ENCODE peak calls at places on chromosomes 4 and X, in seven cellular contexts. D is OCI-LY7, T is A549, E is esophagus muscularis mucosa, A is upper lobe of right lung, U is endodermal cell, Z is kidney. X is an unnamed sample.
A peak's percentile ranks its signal among the peaks of the same experiment; 100 is the strongest.

GRCh38 chrX:74492720-74493201 is 71.5 kb downstream of the SLC16A2 start:
- DNase-seq in T (no peak), Z (no peak), E (no peak), U (peak; percentile 85), D (peak; percentile 0), A (no peak), X (peak; percentile 28)

GRCh38 chr4:137363496-137363895 is 168.8 kb downstream of the PCDH18 start:
- DNase-seq in D (no peak), T (no peak), Z (no peak), U (no peak), A (no peak), E (no peak), X (no peak)

GRCh38 chr4:166386491-166387367 is 513.7 kb downstream of the TLL1 start:
- DNase-seq in Z (no peak), A (no peak), U (no peak), D (no peak), T (no peak), E (no peak), X (no peak)

GRCh38 chrX:149002320-149002719 is 501.9 kb downstream of the AFF2 start:
- DNase-seq in E (no peak), Z (no peak), T (no peak), D (no peak), A (no peak), U (no peak), X (no peak)

GRCh38 chr4:15037923-15038541 is 35.8 kb downstream of the CPEB2 start:
- DNase-seq in D (no peak), E (no peak), T (no peak), Z (no peak), U (no peak), A (no peak), X (no peak)

GRCh38 chr4:113006632-113007031 is 42.8 kb upstream of the ANK2 start:
- DNase-seq in D (no peak), E (no peak), Z (no peak), U (no peak), T (no peak), A (no peak), X (no peak)

GRCh38 chrX:30643313-30643821 is 9.9 kb upstream of the GK start:
- DNase-seq in T (no peak), D (no peak), Z (no peak), A (no peak), U (no peak), E (no peak), X (no peak)

GRCh38 chrX:120271218-120271617 is 20.6 kb downstream of the ZBTB33 start:
- DNase-seq in T (no peak), Z (no peak), U (no peak), E (no peak), D (no peak), A (no peak), X (no peak)

GRCh38 chr4:6367313-6367945 is 97.8 kb downstream of the WFS1 start:
- DNase-seq in D (no peak), Z (peak; percentile 43), T (no peak), E (no peak), U (peak; percentile 93), A (no peak), X (no peak)

GRCh38 chr4:14850374-14851097 is 151.7 kb upstream of the CPEB2 start:
- DNase-seq in D (no peak), E (no peak), A (no peak), T (no peak), Z (no peak), U (no peak), X (no peak)

GRCh38 chr4:84697615-84698201 is 114.8 kb downstream of the CDS1 start:
- DNase-seq in U (no peak), A (no peak), D (no peak), E (no peak), T (no peak), Z (no peak), X (no peak)

GRCh38 chrX:155070038-155070437 is 898 bp downstream of the CMC4 start:
- DNase-seq in A (no peak), T (no peak), Z (no peak), D (peak; percentile 8), E (no peak), U (no peak), X (no peak)

GRCh38 chr4:158094413-158095110 is 78.3 kb downstream of the GASK1B start:
- DNase-seq in D (no peak), E (no peak), T (peak; percentile 5), Z (no peak), U (peak; percentile 78), A (no peak), X (no peak)

GRCh38 chr4:105127154-105127445 is 19.6 kb upstream of the TET2 start:
- DNase-seq in U (no peak), Z (no peak), A (no peak), D (no peak), T (no peak), E (no peak), X (no peak)

GRCh38 chrX:24034485-24034884 is 7.5 kb upstream of the KLHL15 start:
- DNase-seq in D (no peak), T (no peak), A (no peak), U (no peak), E (no peak), Z (no peak), X (no peak)

GRCh38 chrX:72526534-72527508 is 45.8 kb downstream of the HDAC8 start:
- DNase-seq in U (no peak), T (no peak), D (no peak), A (no peak), Z (no peak), E (no peak), X (no peak)

GRCh38 chr4:164188236-164188635 is 565.7 kb upstream of the SMIM31 start:
- DNase-seq in A (no peak), D (no peak), E (no peak), T (no peak), Z (peak; percentile 63), U (no peak), X (no peak)

GRCh38 chr4:102574317-102574716 is 73.2 kb downstream of the NFKB1 start:
- DNase-seq in T (no peak), A (no peak), D (no peak), Z (no peak), E (no peak), U (no peak), X (peak; percentile 71)

GRCh38 chr4:80270321-80270720 is 3.9 kb downstream of the FGF5 start:
- DNase-seq in T (no peak), Z (no peak), D (no peak), E (no peak), U (no peak), A (no peak), X (no peak)

GRCh38 chr4:80268081-80268823 is 1.8 kb downstream of the FGF5 start:
- DNase-seq in A (no peak), T (no peak), E (no peak), U (peak; percentile 78), Z (no peak), D (no peak), X (no peak)

GRCh38 chr4:80266902-80267380 is 477 bp downstream of the FGF5 start:
- DNase-seq in D (no peak), U (no peak), E (no peak), Z (no peak), A (no peak), T (no peak), X (no peak)

GRCh38 chr4:80266267-80266901 is at the start of gene FGF5:
- DNase-seq in T (no peak), Z (peak; percentile 74), E (no peak), U (peak; percentile 83), A (peak; percentile 67), D (no peak), X (no peak)

DNA sequence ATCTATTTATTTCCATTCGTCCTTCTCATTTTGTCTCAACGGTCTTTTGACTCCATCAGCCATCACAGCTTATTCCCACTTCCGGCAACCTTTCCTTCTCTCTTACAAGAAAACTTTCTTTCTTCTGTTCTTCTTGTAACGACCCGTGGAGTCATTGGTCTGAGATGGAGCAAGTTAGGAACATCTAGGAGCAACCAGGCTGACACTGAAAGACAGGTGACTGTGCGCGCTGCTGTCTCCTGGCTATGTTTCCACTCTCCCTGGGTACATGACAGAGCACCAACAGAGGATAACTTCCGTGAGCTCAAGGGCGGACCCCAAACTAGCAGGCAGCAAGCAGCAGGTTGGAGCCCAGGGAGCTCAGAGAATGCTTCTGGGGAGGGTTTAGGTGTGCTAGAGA is 2.5 kb downstream of the FGF5 start:
- DNase-seq in U (no peak), E (no peak), A (no peak), Z (no peak), D (no peak), T (no peak), X (no peak)
- H3K27ac ChIP-seq in U (no peak overlapping the region), E (no peak overlapping the region), A (no peak overlapping the region), Z (no peak overlapping the region), D (no peak overlapping the region), T (no peak overlapping the region), X (no peak overlapping the region)

DNA sequence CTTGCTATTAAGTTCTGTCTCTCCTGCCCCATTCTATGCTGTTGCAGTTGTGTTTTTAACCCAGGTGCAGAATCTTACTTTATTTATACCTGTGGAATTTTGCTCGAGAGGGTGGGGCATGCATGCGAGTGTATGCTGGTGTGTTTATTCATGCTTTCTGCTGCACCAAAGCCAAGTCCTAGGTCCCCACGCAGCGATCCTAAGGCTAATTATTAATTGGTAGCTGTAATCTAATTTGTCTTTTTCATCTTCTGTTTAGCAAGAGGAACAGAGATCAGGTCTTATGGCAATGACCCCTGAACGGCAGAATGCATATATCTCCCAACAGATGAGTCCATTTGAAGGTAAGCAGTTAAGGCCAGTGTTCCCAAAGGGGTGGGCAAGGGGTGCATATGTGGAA is 58.7 kb upstream of the MTM1 start:
- DNase-seq in T (no peak), D (no peak), E (no peak), A (no peak), U (no peak), Z (no peak), X (no peak)
- H3K4me1 ChIP-seq in T (no peaks in the 10 kb centered on the region), D (no peaks in the 10 kb centered on the region), E (peaks cover 13% of the 10 kb centered on the region), A (no peaks in the 10 kb centered on the region), U (no peaks in the 10 kb centered on the region), Z (no peaks in the 10 kb centered on the region), X (no peaks in the 10 kb centered on the region)

DNA sequence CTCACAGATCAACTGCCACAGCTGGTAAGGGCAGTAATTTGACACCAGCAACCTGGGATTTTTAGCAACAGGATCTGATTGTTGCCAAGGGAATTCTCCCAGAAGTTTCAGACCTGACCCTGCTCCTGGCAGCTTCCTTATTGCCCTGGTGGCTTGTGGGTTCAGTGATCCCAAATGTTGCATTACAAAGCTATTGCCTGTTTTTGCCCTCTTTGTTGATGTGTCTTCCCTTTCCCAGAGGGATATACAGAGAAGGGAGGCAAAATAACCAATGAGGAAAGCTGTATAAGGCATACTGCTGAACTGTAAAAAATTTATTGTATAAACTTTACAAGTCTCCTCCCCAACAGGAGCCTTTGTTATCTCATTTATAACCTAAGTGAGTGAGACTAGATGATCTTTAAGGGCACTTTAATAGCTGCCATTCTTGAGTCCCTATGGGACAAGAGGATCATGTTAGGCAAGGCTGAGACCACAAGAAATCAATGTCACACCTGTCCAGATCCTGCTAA is 22.2 kb downstream of the VSIG4 start:
- DNase-seq in T (no peak), Z (no peak), E (no peak), U (no peak), D (no peak), A (no peak), X (no peak)
- TF ChIP-seq CTCF in T (no peak), Z (no peak), E (no peak), U (no peak), D (no peak), A (no peak), X (no peak)

DNA sequence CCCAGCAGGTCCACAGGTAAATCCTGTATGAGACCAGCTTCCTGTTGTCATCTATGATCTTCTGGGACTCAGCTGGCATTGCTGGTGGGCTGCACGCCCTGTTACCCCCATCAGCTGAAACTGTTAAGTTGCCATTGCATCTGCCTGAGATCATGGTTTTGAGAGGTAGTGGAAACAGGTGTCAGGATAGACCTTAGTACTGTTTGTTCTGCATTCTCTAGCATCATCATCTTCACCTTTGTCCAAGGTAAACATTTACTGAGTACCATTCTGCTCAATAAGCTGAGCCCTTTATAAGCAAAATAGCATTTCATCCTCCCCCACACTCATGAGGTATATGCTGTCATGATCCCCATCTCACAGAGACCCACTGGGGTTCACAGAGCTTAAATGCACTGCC is 42.9 kb upstream of the PROM1 start:
- DNase-seq in T (no peak), Z (no peak), U (no peak), D (no peak), A (no peak), E (no peak), X (no peak)
- H3K27ac ChIP-seq in T (no peak overlapping the region), Z (no peak overlapping the region), U (no peak overlapping the region), D (no peak overlapping the region), A (no peak overlapping the region), E (no peak overlapping the region), X (no peak overlapping the region)